ENCODE peak calls at places on chromosomes 13 and 19, in eight cellular contexts. One of them, this sample, is unnamed.

GRCh38 chr19:12838893-12839656 is 760 bp downstream of the MAST1 start:
- DNase-seq in AML-193: peak
- DNase-seq in fibroblast of the aortic adventitia: no peak
- DNase-seq in adrenal gland: no peak
- DNase-seq in gastrocnemius medialis: no peak
- DNase-seq in T follicular helper cell: no peak
- DNase-seq in Daoy: no peak
- DNase-seq in OCI-LY7: peak
- DNase-seq in this sample: peak

GRCh38 chr19:2423913-2424685 is 3.3 kb downstream of the TIMM13 start:
- DNase-seq in gastrocnemius medialis: no peak
- DNase-seq in T follicular helper cell: no peak
- DNase-seq in Daoy: peak
- DNase-seq in adrenal gland: no peak
- DNase-seq in fibroblast of the aortic adventitia: no peak
- DNase-seq in OCI-LY7: no peak
- DNase-seq in AML-193: no peak
- DNase-seq in this sample: no peak

GRCh38 chr19:35789978-35790944 is 14.9 kb downstream of the ARHGAP33 start:
- DNase-seq in fibroblast of the aortic adventitia: no peak
- DNase-seq in adrenal gland: no peak
- DNase-seq in gastrocnemius medialis: no peak
- DNase-seq in T follicular helper cell: no peak
- DNase-seq in AML-193: no peak
- DNase-seq in OCI-LY7: no peak
- DNase-seq in Daoy: no peak
- DNase-seq in this sample: no peak

GRCh38 chr19:46355234-46355990 is 8.5 kb downstream of the PPP5C start:
- DNase-seq in AML-193: no peak
- DNase-seq in Daoy: no peak
- DNase-seq in adrenal gland: peak
- DNase-seq in fibroblast of the aortic adventitia: no peak
- DNase-seq in OCI-LY7: no peak
- DNase-seq in gastrocnemius medialis: no peak
- DNase-seq in T follicular helper cell: no peak
- DNase-seq in this sample: no peak

GRCh38 chr19:53545271-53546065 is 7.5 kb downstream of the ZNF331 start:
- DNase-seq in gastrocnemius medialis: no peak
- DNase-seq in T follicular helper cell: no peak
- DNase-seq in AML-193: no peak
- DNase-seq in Daoy: peak
- DNase-seq in OCI-LY7: no peak
- DNase-seq in adrenal gland: no peak
- DNase-seq in fibroblast of the aortic adventitia: peak
- DNase-seq in this sample: no peak

GRCh38 chr13:106755542-106755941 is 187.6 kb upstream of the ARGLU1 start:
- DNase-seq in AML-193: no peak
- DNase-seq in T follicular helper cell: no peak
- DNase-seq in Daoy: peak
- DNase-seq in OCI-LY7: no peak
- DNase-seq in fibroblast of the aortic adventitia: no peak
- DNase-seq in adrenal gland: no peak
- DNase-seq in gastrocnemius medialis: no peak
- DNase-seq in this sample: no peak

GRCh38 chr13:39777527-39778061 is 122.1 kb downstream of the COG6 start:
- DNase-seq in OCI-LY7: peak
- DNase-seq in gastrocnemius medialis: no peak
- DNase-seq in T follicular helper cell: no peak
- DNase-seq in adrenal gland: no peak
- DNase-seq in AML-193: peak
- DNase-seq in fibroblast of the aortic adventitia: peak
- DNase-seq in Daoy: peak
- DNase-seq in this sample: peak

GRCh38 chr19:46919324-46919723 is 58.5 kb downstream of the ARHGAP35 start:
- DNase-seq in gastrocnemius medialis: no peak
- DNase-seq in T follicular helper cell: no peak
- DNase-seq in AML-193: no peak
- DNase-seq in OCI-LY7: no peak
- DNase-seq in adrenal gland: no peak
- DNase-seq in fibroblast of the aortic adventitia: peak
- DNase-seq in Daoy: no peak
- DNase-seq in this sample: no peak

GRCh38 chr13:52868190-52868589 is 19.8 kb upstream of the PCDH8 start:
- DNase-seq in fibroblast of the aortic adventitia: no peak
- DNase-seq in gastrocnemius medialis: no peak
- DNase-seq in adrenal gland: no peak
- DNase-seq in Daoy: no peak
- DNase-seq in OCI-LY7: no peak
- DNase-seq in AML-193: no peak
- DNase-seq in T follicular helper cell: no peak
- DNase-seq in this sample: no peak

GRCh38 chr13:112236539-112237197 is 139.5 kb upstream of the SPACA7 start:
- DNase-seq in Daoy: no peak
- DNase-seq in gastrocnemius medialis: no peak
- DNase-seq in AML-193: no peak
- DNase-seq in OCI-LY7: no peak
- DNase-seq in T follicular helper cell: no peak
- DNase-seq in fibroblast of the aortic adventitia: no peak
- DNase-seq in adrenal gland: no peak
- DNase-seq in this sample: no peak

This sample was measured in Karpas-422.